ENCODE peak calls at places on chromosomes 7 and 10, in eight cellular contexts. G is endodermal cell, D is dorsolateral prefrontal cortex, V is germinal center, N is upper lobe of left lung, M is LHCN-M2, P is Calu3, U is AG10803. A is an unnamed sample.

GRCh38 chr7:29265208-29265923 is 70.8 kb downstream of the CHN2 start:
- DNase-seq in G (peak), D (no peak), V (no peak), N (no peak), M (peak), P (no peak), U (peak), A (no peak)

GRCh38 chr10:63666836-63667383 is 145.7 kb downstream of the REEP3 start:
- DNase-seq in G (no peak), D (no peak), V (no peak), N (no peak), M (peak), P (no peak), U (peak), A (no peak)

GRCh38 chr7:45391618-45392451 is 182.3 kb upstream of the ADCY1 start:
- DNase-seq in G (peak), D (no peak), V (no peak), N (no peak), M (no peak), P (no peak), U (no peak), A (peak)

GRCh38 chr10:44049301-44050015 is 335.4 kb downstream of the CXCL12 start:
- DNase-seq in G (no peak), D (peak), V (no peak), N (no peak), M (no peak), P (no peak), U (no peak), A (no peak)

GRCh38 chr7:77247206-77247850 is 47.7 kb upstream of the FGL2 start:
- DNase-seq in G (peak), D (peak), V (peak), N (peak), M (peak), P (peak), U (peak), A (peak)

GRCh38 chr10:21811245-21811585 is 192.3 kb downstream of the DNAJC1 start:
- DNase-seq in G (no peak), D (no peak), V (no peak), N (no peak), M (peak), P (no peak), U (no peak), A (no peak)

GRCh38 chr7:15284406-15284805 is 277.4 kb downstream of the AGMO start:
- DNase-seq in G (no peak), D (no peak), V (no peak), N (no peak), M (no peak), P (no peak), U (no peak), A (no peak)

GRCh38 chr10:3902054-3902808 is 117.2 kb upstream of the KLF6 start:
- DNase-seq in G (no peak), D (no peak), V (peak), N (peak), M (peak), P (peak), U (peak), A (no peak)

GRCh38 chr7:1709281-1709680 is 39.2 kb downstream of the ELFN1 start:
- DNase-seq in G (no peak), D (no peak), V (no peak), N (peak), M (no peak), P (no peak), U (no peak), A (no peak)

GRCh38 chr7:130334274-130334673 is 10.3 kb upstream of the CPA5 start:
- DNase-seq in G (no peak), D (no peak), V (no peak), N (no peak), M (no peak), P (no peak), U (peak), A (no peak)

GRCh38 chr7:96823274-96823673 is 113.6 kb upstream of the SEM1 start:
- DNase-seq in G (no peak), D (no peak), V (no peak), N (no peak), M (peak), P (no peak), U (peak), A (peak)

GRCh38 chr7:157432541-157432956 is 95.7 kb downstream of the DNAJB6 start:
- DNase-seq in G (peak), D (no peak), V (no peak), N (peak), M (peak), P (no peak), U (peak), A (no peak)

GRCh38 chr10:43851030-43851429 is 202.3 kb upstream of the ZNF32 start:
- DNase-seq in G (peak), D (no peak), V (no peak), N (no peak), M (no peak), P (no peak), U (no peak), A (no peak)

A was measured in Karpas-422.